ENCODE peak calls at places on chromosomes 11 and 22, in ten cellular contexts. One of them, this sample, is unnamed.
A peak's percentile ranks its signal among the peaks of the same experiment; 100 is the strongest.

GRCh38 chr11:43983221-43983795 is 40.9 kb downstream of the C11orf96 start:
- DNase-seq in H9: no peak
- DNase-seq in fibroblast of mammary gland: no peak
- DNase-seq in psoas muscle: no peak
- DNase-seq in glutamatergic neuron: no peak
- DNase-seq in cardiac muscle cell: no peak
- DNase-seq in GM06990: no peak
- DNase-seq in mesothelial cell of epicardium: no peak
- DNase-seq in astrocyte of the cerebellum: no peak
- DNase-seq in testis: no peak
- DNase-seq in this sample: no peak

GRCh38 chr11:34154059-34154875 is 48.8 kb downstream of the NAT10 start:
- DNase-seq in testis: no peak
- DNase-seq in astrocyte of the cerebellum: no peak
- DNase-seq in fibroblast of mammary gland: no peak
- DNase-seq in psoas muscle: peak; percentile 34
- DNase-seq in glutamatergic neuron: no peak
- DNase-seq in cardiac muscle cell: no peak
- DNase-seq in GM06990: peak; percentile 54
- DNase-seq in mesothelial cell of epicardium: no peak
- DNase-seq in H9: no peak
- DNase-seq in this sample: no peak

GRCh38 chr11:43397251-43397650 is 38.5 kb downstream of the TTC17 start:
- DNase-seq in mesothelial cell of epicardium: no peak
- DNase-seq in testis: no peak
- DNase-seq in GM06990: no peak
- DNase-seq in astrocyte of the cerebellum: no peak
- DNase-seq in psoas muscle: no peak
- DNase-seq in H9: no peak
- DNase-seq in glutamatergic neuron: no peak
- DNase-seq in cardiac muscle cell: no peak
- DNase-seq in fibroblast of mammary gland: no peak
- DNase-seq in this sample: no peak

GRCh38 chr22:35919002-35919542 is 109.6 kb downstream of the RBFOX2 start:
- DNase-seq in psoas muscle: no peak
- DNase-seq in fibroblast of mammary gland: no peak
- DNase-seq in cardiac muscle cell: no peak
- DNase-seq in mesothelial cell of epicardium: no peak
- DNase-seq in GM06990: no peak
- DNase-seq in testis: no peak
- DNase-seq in astrocyte of the cerebellum: no peak
- DNase-seq in glutamatergic neuron: no peak
- DNase-seq in H9: no peak
- DNase-seq in this sample: no peak

GRCh38 chr22:29695129-29695926 is 24.5 kb upstream of the CABP7 start:
- DNase-seq in psoas muscle: peak; percentile 84
- DNase-seq in H9: no peak
- DNase-seq in GM06990: no peak
- DNase-seq in astrocyte of the cerebellum: no peak
- DNase-seq in fibroblast of mammary gland: no peak
- DNase-seq in cardiac muscle cell: no peak
- DNase-seq in mesothelial cell of epicardium: no peak
- DNase-seq in testis: no peak
- DNase-seq in glutamatergic neuron: no peak
- DNase-seq in this sample: no peak

GRCh38 chr11:119378851-119379465 is 2.5 kb downstream of the USP2 start:
- DNase-seq in fibroblast of mammary gland: no peak
- DNase-seq in GM06990: no peak
- DNase-seq in mesothelial cell of epicardium: no peak
- DNase-seq in cardiac muscle cell: peak; percentile 83
- DNase-seq in glutamatergic neuron: no peak
- DNase-seq in astrocyte of the cerebellum: no peak
- DNase-seq in testis: no peak
- DNase-seq in H9: no peak
- DNase-seq in psoas muscle: peak; percentile 83
- DNase-seq in this sample: no peak

GRCh38 chr11:96310236-96310635 is 32.8 kb downstream of the MAML2 start:
- DNase-seq in H9: no peak
- DNase-seq in glutamatergic neuron: no peak
- DNase-seq in cardiac muscle cell: no peak
- DNase-seq in astrocyte of the cerebellum: no peak
- DNase-seq in GM06990: no peak
- DNase-seq in fibroblast of mammary gland: no peak
- DNase-seq in psoas muscle: no peak
- DNase-seq in mesothelial cell of epicardium: no peak
- DNase-seq in testis: no peak
- DNase-seq in this sample: no peak

GRCh38 chr11:62104816-62105610 is 18.8 kb upstream of the INCENP start:
- DNase-seq in astrocyte of the cerebellum: no peak
- DNase-seq in GM06990: no peak
- DNase-seq in H9: no peak
- DNase-seq in glutamatergic neuron: no peak
- DNase-seq in fibroblast of mammary gland: peak; percentile 86
- DNase-seq in testis: no peak
- DNase-seq in cardiac muscle cell: no peak
- DNase-seq in mesothelial cell of epicardium: no peak
- DNase-seq in psoas muscle: no peak
- DNase-seq in this sample: no peak

GRCh38 chr11:119964136-119965025 is 173.5 kb downstream of the TRIM29 start:
- DNase-seq in H9: peak; percentile 57
- DNase-seq in cardiac muscle cell: no peak
- DNase-seq in mesothelial cell of epicardium: no peak
- DNase-seq in astrocyte of the cerebellum: peak; percentile 1
- DNase-seq in fibroblast of mammary gland: no peak
- DNase-seq in GM06990: no peak
- DNase-seq in testis: peak; percentile 15
- DNase-seq in glutamatergic neuron: no peak
- DNase-seq in psoas muscle: no peak
- DNase-seq in this sample: no peak

GRCh38 chr11:117064275-117064674 is 34.0 kb downstream of the SIK3 start:
- DNase-seq in testis: no peak
- DNase-seq in GM06990: no peak
- DNase-seq in psoas muscle: no peak
- DNase-seq in glutamatergic neuron: no peak
- DNase-seq in H9: no peak
- DNase-seq in astrocyte of the cerebellum: no peak
- DNase-seq in fibroblast of mammary gland: peak; percentile 66
- DNase-seq in cardiac muscle cell: no peak
- DNase-seq in mesothelial cell of epicardium: no peak
- DNase-seq in this sample: no peak

GRCh38 chr22:50530280-50530856 is 556 bp upstream of the TYMP start:
- DNase-seq in mesothelial cell of epicardium: no peak
- DNase-seq in glutamatergic neuron: peak; percentile 24
- DNase-seq in cardiac muscle cell: no peak
- DNase-seq in fibroblast of mammary gland: peak; percentile 81
- DNase-seq in H9: peak; percentile 41
- DNase-seq in psoas muscle: peak; percentile 92
- DNase-seq in testis: no peak
- DNase-seq in GM06990: no peak
- DNase-seq in astrocyte of the cerebellum: no peak
- DNase-seq in this sample: no peak

GRCh38 chr11:35321532-35322320 is 97.6 kb downstream of the SLC1A2 start:
- DNase-seq in cardiac muscle cell: no peak
- DNase-seq in H9: no peak
- DNase-seq in testis: no peak
- DNase-seq in fibroblast of mammary gland: peak; percentile 93
- DNase-seq in GM06990: no peak
- DNase-seq in glutamatergic neuron: no peak
- DNase-seq in psoas muscle: no peak
- DNase-seq in astrocyte of the cerebellum: peak; percentile 59
- DNase-seq in mesothelial cell of epicardium: no peak
- DNase-seq in this sample: no peak

GRCh38 chr11:71426413-71426812 is 21.8 kb downstream of the DHCR7 start:
- DNase-seq in GM06990: no peak
- DNase-seq in astrocyte of the cerebellum: no peak
- DNase-seq in H9: no peak
- DNase-seq in testis: no peak
- DNase-seq in cardiac muscle cell: no peak
- DNase-seq in fibroblast of mammary gland: peak; percentile 70
- DNase-seq in mesothelial cell of epicardium: no peak
- DNase-seq in glutamatergic neuron: no peak
- DNase-seq in psoas muscle: no peak
- DNase-seq in this sample: no peak

GRCh38 chr22:33823552-33823951 is 96.7 kb downstream of the LARGE1 start:
- DNase-seq in H9: no peak
- DNase-seq in cardiac muscle cell: no peak
- DNase-seq in glutamatergic neuron: no peak
- DNase-seq in psoas muscle: no peak
- DNase-seq in mesothelial cell of epicardium: no peak
- DNase-seq in GM06990: no peak
- DNase-seq in testis: no peak
- DNase-seq in fibroblast of mammary gland: no peak
- DNase-seq in astrocyte of the cerebellum: no peak
- DNase-seq in this sample: no peak

GRCh38 chr11:66344550-66345315 is at the start of gene BRMS1:
- DNase-seq in fibroblast of mammary gland: peak; percentile 96
- DNase-seq in cardiac muscle cell: peak; percentile 98
- DNase-seq in mesothelial cell of epicardium: peak; percentile 94
- DNase-seq in astrocyte of the cerebellum: peak; percentile 93
- DNase-seq in H9: peak; percentile 96
- DNase-seq in GM06990: peak; percentile 89
- DNase-seq in glutamatergic neuron: peak; percentile 96
- DNase-seq in psoas muscle: peak; percentile 99
- DNase-seq in testis: peak; percentile 100
- DNase-seq in this sample: peak; percentile 89

GRCh38 chr11:33065445-33066178 is 26.2 kb downstream of the TCP11L1 start:
- DNase-seq in mesothelial cell of epicardium: peak; percentile 74
- DNase-seq in testis: peak; percentile 74
- DNase-seq in H9: peak; percentile 92
- DNase-seq in GM06990: peak; percentile 73
- DNase-seq in cardiac muscle cell: peak; percentile 79
- DNase-seq in psoas muscle: peak; percentile 76
- DNase-seq in astrocyte of the cerebellum: peak; percentile 32
- DNase-seq in glutamatergic neuron: peak; percentile 80
- DNase-seq in fibroblast of mammary gland: peak; percentile 64
- DNase-seq in this sample: peak; percentile 67

DNA sequence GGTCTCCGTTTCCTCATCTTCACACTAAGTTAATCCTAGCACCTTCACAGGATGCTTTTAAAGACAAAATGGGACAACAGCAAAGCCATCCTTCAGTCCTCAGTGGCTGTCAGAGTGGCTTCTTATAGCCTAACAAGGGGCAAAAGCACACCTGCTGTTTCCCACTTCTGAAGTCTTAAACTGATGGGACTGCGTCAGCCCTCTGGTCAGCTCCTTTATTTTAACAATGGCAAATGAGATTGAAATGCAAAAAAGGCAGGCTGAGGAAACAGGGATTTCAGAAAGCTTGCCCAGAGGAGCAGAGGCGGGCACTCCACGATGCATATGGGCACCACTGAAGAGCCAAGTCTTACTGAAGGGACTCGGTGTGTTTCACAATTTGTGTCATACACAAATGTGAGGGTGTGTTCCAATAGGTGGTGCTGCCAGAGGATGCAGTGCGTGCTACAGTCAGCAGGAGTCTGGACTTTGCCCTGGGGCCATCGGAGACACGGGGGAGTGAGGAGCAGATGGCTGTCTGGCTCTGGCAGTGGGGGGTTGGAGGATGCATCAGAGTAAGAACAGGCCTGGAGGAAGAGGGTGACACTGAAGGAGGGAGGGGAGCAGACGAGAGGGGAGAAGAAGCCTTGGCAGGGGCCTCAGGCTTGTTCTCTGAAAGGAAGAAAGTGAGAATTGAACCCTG is 47.3 kb downstream of the TENM4 start:
- DNase-seq in H9: peak; percentile 74
- DNase-seq in glutamatergic neuron: peak; percentile 87
- DNase-seq in GM06990: no peak
- DNase-seq in testis: no peak
- DNase-seq in astrocyte of the cerebellum: no peak
- DNase-seq in fibroblast of mammary gland: no peak
- DNase-seq in mesothelial cell of epicardium: peak; percentile 48
- DNase-seq in cardiac muscle cell: no peak
- DNase-seq in psoas muscle: no peak
- DNase-seq in this sample: no peak
- TF ChIP-seq CTCF in H9: peak; percentile 42
- TF ChIP-seq CTCF in glutamatergic neuron: peak; percentile 27
- TF ChIP-seq CTCF in GM06990: no peak
- TF ChIP-seq CTCF in testis: no peak
- TF ChIP-seq CTCF in astrocyte of the cerebellum: no peak
- TF ChIP-seq CTCF in fibroblast of mammary gland: no peak
- TF ChIP-seq CTCF in mesothelial cell of epicardium: no peak
- TF ChIP-seq CTCF in cardiac muscle cell: no peak
- TF ChIP-seq CTCF in psoas muscle: no peak
- TF ChIP-seq CTCF in this sample: peak; percentile 20

GRCh38 chr11:41201156-41201555 is 258.3 kb downstream of the LRRC4C start:
- DNase-seq in glutamatergic neuron: peak; percentile 73
- DNase-seq in H9: peak; percentile 54
- DNase-seq in cardiac muscle cell: peak; percentile 72
- DNase-seq in psoas muscle: no peak
- DNase-seq in fibroblast of mammary gland: peak; percentile 28
- DNase-seq in astrocyte of the cerebellum: peak; percentile 43
- DNase-seq in mesothelial cell of epicardium: peak; percentile 56
- DNase-seq in GM06990: no peak
- DNase-seq in testis: no peak
- DNase-seq in this sample: peak; percentile 49
- TF ChIP-seq CTCF in glutamatergic neuron: peak; percentile 75
- TF ChIP-seq CTCF in H9: peak; percentile 87
- TF ChIP-seq CTCF in cardiac muscle cell: peak; percentile 26
- TF ChIP-seq CTCF in psoas muscle: no peak
- TF ChIP-seq CTCF in fibroblast of mammary gland: peak; percentile 38
- TF ChIP-seq CTCF in astrocyte of the cerebellum: peak; percentile 66
- TF ChIP-seq CTCF in mesothelial cell of epicardium: peak; percentile 54
- TF ChIP-seq CTCF in GM06990: peak; percentile 47
- TF ChIP-seq CTCF in testis: peak; percentile 4
- TF ChIP-seq CTCF in this sample: peak; percentile 81

GRCh38 chr11:1553808-1554594 is 18.1 kb downstream of the DUSP8 start:
- DNase-seq in GM06990: no peak
- DNase-seq in psoas muscle: no peak
- DNase-seq in fibroblast of mammary gland: no peak
- DNase-seq in astrocyte of the cerebellum: no peak
- DNase-seq in mesothelial cell of epicardium: no peak
- DNase-seq in H9: peak; percentile 91
- DNase-seq in testis: no peak
- DNase-seq in cardiac muscle cell: no peak
- DNase-seq in glutamatergic neuron: peak; percentile 15
- DNase-seq in this sample: no peak
- TF ChIP-seq CTCF in GM06990: no peak
- TF ChIP-seq CTCF in psoas muscle: no peak
- TF ChIP-seq CTCF in fibroblast of mammary gland: no peak
- TF ChIP-seq CTCF in astrocyte of the cerebellum: no peak
- TF ChIP-seq CTCF in mesothelial cell of epicardium: no peak
- TF ChIP-seq CTCF in H9: peak; percentile 55
- TF ChIP-seq CTCF in testis: no peak
- TF ChIP-seq CTCF in cardiac muscle cell: no peak
- TF ChIP-seq CTCF in glutamatergic neuron: no peak
- TF ChIP-seq CTCF in this sample: no peak

DNA sequence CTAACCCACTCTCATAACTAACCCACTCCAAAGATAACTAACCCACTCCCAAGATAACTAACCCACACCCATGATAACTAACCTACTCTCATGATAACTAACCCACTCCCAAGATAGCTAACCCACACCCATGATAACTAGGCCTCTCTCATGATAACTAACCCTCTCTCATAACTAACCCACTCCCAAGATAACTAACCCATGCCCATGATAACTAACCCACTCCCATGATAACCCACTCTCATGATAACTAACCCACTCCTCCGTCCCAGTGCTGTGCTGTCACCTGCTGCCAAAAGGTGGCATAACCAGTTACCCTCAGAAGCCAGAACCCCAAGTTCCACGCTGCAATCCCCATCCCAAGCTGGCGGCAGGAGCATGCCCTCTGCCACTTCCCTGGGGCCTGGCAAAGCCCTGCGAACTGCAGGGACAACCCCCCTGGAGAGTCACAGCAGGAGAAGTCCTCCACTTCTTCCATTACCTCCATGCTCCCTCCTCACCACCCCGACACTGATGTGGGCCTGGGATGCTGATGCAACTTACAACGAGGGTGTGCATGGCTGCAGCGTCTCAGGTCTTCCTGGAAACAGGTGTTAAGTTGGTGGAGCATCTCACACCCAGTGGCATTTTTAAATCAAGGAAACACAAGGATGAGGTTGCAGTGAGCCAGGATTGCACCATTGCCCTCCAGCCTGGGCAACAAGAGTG is 30.8 kb upstream of the CELSR1 start:
- DNase-seq in GM06990: no peak
- DNase-seq in psoas muscle: peak; percentile 19
- DNase-seq in H9: no peak
- DNase-seq in cardiac muscle cell: no peak
- DNase-seq in astrocyte of the cerebellum: no peak
- DNase-seq in fibroblast of mammary gland: no peak
- DNase-seq in glutamatergic neuron: no peak
- DNase-seq in mesothelial cell of epicardium: no peak
- DNase-seq in testis: no peak
- DNase-seq in this sample: no peak
- TF ChIP-seq CTCF in GM06990: no peak
- TF ChIP-seq CTCF in psoas muscle: no peak
- TF ChIP-seq CTCF in H9: peak; percentile 28
- TF ChIP-seq CTCF in cardiac muscle cell: no peak
- TF ChIP-seq CTCF in astrocyte of the cerebellum: no peak
- TF ChIP-seq CTCF in fibroblast of mammary gland: no peak
- TF ChIP-seq CTCF in glutamatergic neuron: no peak
- TF ChIP-seq CTCF in mesothelial cell of epicardium: no peak
- TF ChIP-seq CTCF in testis: no peak
- TF ChIP-seq CTCF in this sample: peak; percentile 13